ENCODE peak calls at places on chromosome 14, in five cellular contexts. T is lower lobe of right lung, Q is endodermal cell, E is fibroblast of lung, S is cardiac muscle cell. Y is an unnamed sample.

GRCh38 chr14:75864352-75864751 is 117.4 kb downstream of the TGFB3 start:
- DNase-seq in T (no peak), Q (no peak), E (peak), S (peak), Y (peak)

GRCh38 chr14:26233126-26233525 is 364.7 kb downstream of the NOVA1 start:
- DNase-seq in T (no peak), Q (no peak), E (no peak), S (no peak), Y (no peak)

GRCh38 chr14:37091651-37092050 is 80.8 kb downstream of the SLC25A21 start:
- DNase-seq in T (no peak), Q (no peak), E (no peak), S (no peak), Y (no peak)

GRCh38 chr14:101878222-101879211 is 85.9 kb upstream of the DYNC1H1 start:
- DNase-seq in T (no peak), Q (no peak), E (no peak), S (no peak), Y (no peak)

GRCh38 chr14:70714055-70714550 is 72.4 kb downstream of the TTC9 start:
- DNase-seq in T (no peak), Q (peak), E (peak), S (peak), Y (peak)

GRCh38 chr14:103198429-103199140 is 75.3 kb downstream of the TNFAIP2 start:
- DNase-seq in T (no peak), Q (peak), E (peak), S (peak), Y (peak)

GRCh38 chr14:50434530-50434929 is 37.8 kb upstream of the CDKL1 start:
- DNase-seq in T (no peak), Q (no peak), E (no peak), S (no peak), Y (no peak)

GRCh38 chr14:58881433-58881832 is 243.7 kb downstream of the DACT1 start:
- DNase-seq in T (no peak), Q (no peak), E (no peak), S (no peak), Y (no peak)

GRCh38 chr14:60679566-60680258 is 30.4 kb upstream of the SIX1 start:
- DNase-seq in T (no peak), Q (no peak), E (no peak), S (no peak), Y (no peak)

GRCh38 chr14:74400919-74401503 is 25.0 kb downstream of the SYNDIG1L start:
- DNase-seq in T (no peak), Q (peak), E (no peak), S (no peak), Y (no peak)

GRCh38 chr14:30971586-30971985 is 53.9 kb upstream of the AP4S1 start:
- DNase-seq in T (no peak), Q (no peak), E (no peak), S (no peak), Y (no peak)

GRCh38 chr14:64137657-64138290 is 156.4 kb downstream of the ESR2 start:
- DNase-seq in T (no peak), Q (peak), E (peak), S (peak), Y (peak)

GRCh38 chr14:36214476-36215216 is 38.1 kb upstream of the PTCSC3 start:
- DNase-seq in T (no peak), Q (no peak), E (no peak), S (no peak), Y (no peak)

GRCh38 chr14:71532349-71532748 is 399.9 kb upstream of the RGS6 start:
- DNase-seq in T (no peak), Q (no peak), E (peak), S (no peak), Y (peak)

GRCh38 chr14:57189070-57189469 is 79.6 kb downstream of the EXOC5 start:
- DNase-seq in T (no peak), Q (no peak), E (peak), S (peak), Y (peak)

GRCh38 chr14:21003788-21004346 is 4.8 kb downstream of the SLC39A2 start:
- DNase-seq in T (no peak), Q (peak), E (no peak), S (no peak), Y (no peak)

GRCh38 chr14:85934123-85934885 is 404.4 kb downstream of the FLRT2 start:
- DNase-seq in T (peak), Q (no peak), E (peak), S (peak), Y (peak)

GRCh38 chr14:31252865-31253264 is 45.3 kb upstream of the HECTD1 start:
- DNase-seq in T (no peak), Q (no peak), E (no peak), S (no peak), Y (no peak)

GRCh38 chr14:89927466-89927865 is 27.1 kb downstream of the EFCAB11 start:
- DNase-seq in T (no peak), Q (no peak), E (no peak), S (no peak), Y (no peak)

GRCh38 chr14:57983235-57983634 is 117.3 kb upstream of the SLC35F4 start:
- DNase-seq in T (no peak), Q (no peak), E (no peak), S (no peak), Y (no peak)

GRCh38 chr14:99611639-99612038 is 7.6 kb upstream of the CCDC85C start:
- DNase-seq in T (no peak), Q (no peak), E (no peak), S (no peak), Y (no peak)

GRCh38 chr14:99606359-99606758 is 2.4 kb upstream of the CCDC85C start:
- DNase-seq in T (no peak), Q (no peak), E (no peak), S (no peak), Y (no peak)

GRCh38 chr14:99608591-99608990 is 4.6 kb upstream of the CCDC85C start:
- DNase-seq in T (no peak), Q (no peak), E (no peak), S (no peak), Y (no peak)

GRCh38 chr14:99612065-99612736 is 8.2 kb upstream of the CCDC85C start:
- DNase-seq in T (no peak), Q (no peak), E (no peak), S (no peak), Y (no peak)

GRCh38 chr14:99609245-99610117 is 5.5 kb upstream of the CCDC85C start:
- DNase-seq in T (no peak), Q (no peak), E (no peak), S (no peak), Y (no peak)
- TF ChIP-seq CTCF in T (peak), Q (peak), E (peak), S (no peak), Y (no peak)

GRCh38 chr14:28264306-28264705 is 502.3 kb upstream of the FOXG1 start:
- DNase-seq in T (no peak), Q (no peak), E (no peak), S (peak), Y (no peak)
- H3K4me3 ChIP-seq in T (no peak), Q (no peak), E (no peak), S (no peak), Y (no peak)

DNA sequence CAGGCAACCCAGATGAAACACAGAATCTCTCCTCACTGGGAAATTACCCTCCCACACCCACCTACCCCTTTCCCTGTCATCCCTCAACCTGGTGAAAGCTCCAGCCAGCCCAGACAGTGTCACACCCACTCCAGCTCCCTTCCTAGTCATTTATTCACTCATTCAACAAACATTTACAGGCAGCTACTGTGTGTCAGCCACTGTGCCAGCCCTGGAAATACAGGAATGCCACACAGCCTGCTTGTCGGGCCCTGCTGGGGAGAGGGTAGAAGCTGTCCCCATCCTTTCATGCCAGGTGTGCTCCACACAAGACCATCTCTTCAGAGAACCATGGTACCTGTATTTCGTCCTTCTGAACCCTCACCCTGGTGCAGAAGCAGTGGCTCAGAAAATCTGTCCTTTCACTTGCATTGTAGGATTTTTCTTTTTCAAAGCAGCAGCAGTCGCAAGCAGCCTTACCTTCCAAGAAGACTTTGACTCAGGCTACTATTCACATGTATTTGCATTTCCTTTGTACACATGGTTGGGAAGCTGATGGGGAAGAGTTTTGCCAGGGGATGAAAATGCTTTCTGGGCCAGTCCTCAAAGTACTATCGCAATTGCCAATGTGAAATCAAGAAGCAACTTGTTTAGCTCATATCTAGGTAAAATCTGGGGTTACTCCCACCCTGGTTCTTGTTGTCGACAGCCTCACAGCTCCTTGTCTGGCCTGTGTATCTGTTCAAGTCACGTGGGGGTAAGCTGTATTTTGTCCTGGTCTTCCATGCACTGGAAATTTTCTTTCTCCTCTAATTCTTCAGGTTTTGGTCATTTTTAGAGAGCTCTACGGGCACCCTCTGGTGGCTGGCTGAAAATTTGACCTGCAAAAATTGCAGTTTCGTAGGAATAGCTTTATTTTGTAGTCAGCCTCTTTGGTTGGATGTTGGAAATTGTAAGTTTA is 147.4 kb upstream of the EGLN3 start:
- DNase-seq in T (no peak), Q (peak), E (peak), S (peak), Y (peak)
- TF ChIP-seq CTCF in T (peak), Q (peak), E (peak), S (peak), Y (peak)

GRCh38 chr14:95531473-95531872 is 3.4 kb upstream of the GLRX5 start:
- DNase-seq in T (no peak), Q (no peak), E (peak), S (peak), Y (peak)
- H3K4me3 ChIP-seq in T (no peak), Q (peak), E (no peak), S (no peak), Y (no peak)

GRCh38 chr14:87461704-87462103 is 531.3 kb downstream of the GALC start:
- DNase-seq in T (no peak), Q (no peak), E (no peak), S (no peak), Y (no peak)

GRCh38 chr14:87457727-87458126 is 535.3 kb downstream of the GALC start:
- DNase-seq in T (no peak), Q (no peak), E (peak), S (no peak), Y (no peak)
- TF ChIP-seq CTCF in T (no peak), Q (no peak), E (no peak), S (no peak), Y (no peak)

DNA sequence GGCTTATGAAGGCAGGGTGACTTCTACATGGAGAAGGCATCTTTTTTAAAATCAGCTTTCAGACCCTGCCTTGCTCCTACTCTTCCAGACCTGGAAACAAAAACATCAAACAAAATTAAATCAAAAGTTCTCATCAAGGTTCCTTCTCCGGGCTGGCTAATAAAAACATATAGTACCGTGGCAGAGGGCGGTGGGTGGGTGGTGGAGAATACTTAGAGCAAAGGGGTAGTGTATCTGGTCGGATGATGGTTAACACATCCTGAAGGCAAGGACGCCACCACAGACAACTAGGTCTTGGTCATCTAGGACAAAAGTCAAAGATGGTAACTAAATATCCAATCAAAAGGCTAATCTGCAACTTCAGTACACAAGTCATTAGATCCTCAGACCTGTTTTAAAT is 1.8 kb downstream of the DAD1 start:
- DNase-seq in T (no peak), Q (no peak), E (no peak), S (no peak), Y (no peak)
- H3K4me3 ChIP-seq in T (no peak), Q (peak), E (no peak), S (no peak), Y (no peak)

GRCh38 chr14:65808390-65808789 is 395.9 kb downstream of the FUT8 start:
- DNase-seq in T (no peak), Q (no peak), E (no peak), S (no peak), Y (no peak)

GRCh38 chr14:65815127-65815526 is 402.6 kb downstream of the FUT8 start:
- DNase-seq in T (no peak), Q (no peak), E (no peak), S (no peak), Y (no peak)

GRCh38 chr14:65817011-65817410 is 404.5 kb downstream of the FUT8 start:
- DNase-seq in T (no peak), Q (no peak), E (no peak), S (no peak), Y (no peak)

GRCh38 chr14:65810326-65810725 is 397.8 kb downstream of the FUT8 start:
- DNase-seq in T (no peak), Q (no peak), E (no peak), S (peak), Y (no peak)

GRCh38 chr14:65813760-65814387 is 401.3 kb downstream of the FUT8 start:
- DNase-seq in T (no peak), Q (peak), E (no peak), S (no peak), Y (no peak)
- TF ChIP-seq CTCF in T (no peak), Q (peak), E (no peak), S (no peak), Y (no peak)